ENCODE peak calls at places on chromosome 17, in five cellular contexts. K, J, O, L and W are unnamed samples. For H3K27me3, the result is how much of the 10 kb centered on the place peaks cover.

GRCh38 chr17:60901806-60902205 is 224.2 kb downstream of the BCAS3 start:
- DNase-seq in J (no peak), O (no peak), L (no peak), K (peak), W (peak)

GRCh38 chr17:21177401-21177800 is 36.6 kb downstream of the TMEM11 start:
- DNase-seq in J (peak), O (no peak), K (no peak), L (no peak), W (no peak)

GRCh38 chr17:8253801-8254200 is 4.7 kb downstream of the PFAS start:
- DNase-seq in K (no peak), L (no peak), O (no peak), J (no peak), W (no peak)

GRCh38 chr17:4896332-4897197 is 2.8 kb upstream of the C17orf107 start:
- DNase-seq in O (no peak), L (no peak), J (no peak), K (no peak), W (no peak)

GRCh38 chr17:8735336-8735939 is 9.2 kb downstream of the CCDC42 start:
- DNase-seq in J (no peak), O (no peak), L (no peak), K (no peak), W (no peak)

GRCh38 chr17:75742337-75742736 is 21.1 kb downstream of the ITGB4 start:
- DNase-seq in L (no peak), J (no peak), O (no peak), K (no peak), W (no peak)

GRCh38 chr17:32240745-32241144 is 24.9 kb upstream of the RHBDL3 start:
- DNase-seq in J (no peak), K (peak), L (no peak), O (no peak), W (no peak)

GRCh38 chr17:28726396-28726911 is 421 bp upstream of the TLCD1 start:
- DNase-seq in K (peak), O (peak), L (peak), J (peak), W (no peak)

GRCh38 chr17:80036715-80037477 is 454 bp downstream of the CCDC40 start:
- DNase-seq in L (peak), J (no peak), K (peak), O (no peak), W (no peak)

GRCh38 chr17:53950207-53950857 is 127.6 kb downstream of the KIF2B start:
- DNase-seq in O (no peak), J (no peak), L (no peak), K (no peak), W (no peak)

GRCh38 chr17:63966646-63967265 is 6.0 kb downstream of the SCN4A start:
- DNase-seq in K (no peak), L (no peak), O (no peak), J (no peak), W (no peak)

GRCh38 chr17:77505460-77505769 is 364.6 kb downstream of the SEC14L1 start:
- DNase-seq in L (no peak), O (no peak), K (no peak), J (no peak), W (no peak)

GRCh38 chr17:55737976-55738501 is 12.8 kb upstream of the PCTP start:
- DNase-seq in J (no peak), L (no peak), O (no peak), K (no peak), W (no peak)

GRCh38 chr17:78416791-78417530 is 38.5 kb downstream of the PGS1 start:
- DNase-seq in K (no peak), J (no peak), O (no peak), L (no peak), W (no peak)

GRCh38 chr17:76641501-76641900 is 2.1 kb downstream of the ST6GALNAC1 start:
- DNase-seq in K (peak), J (no peak), L (no peak), O (peak), W (no peak)

GRCh38 chr17:78890111-78890897 is 12.7 kb downstream of the CEP295NL start:
- DNase-seq in J (peak), O (no peak), L (no peak), K (no peak), W (no peak)

GRCh38 chr17:9839433-9839832 is 13.7 kb downstream of the GLP2R start:
- DNase-seq in L (no peak), K (no peak), O (no peak), J (no peak), W (no peak)

GRCh38 chr17:50316016-50316587 is 29.8 kb upstream of the XYLT2 start:
- DNase-seq in J (no peak), K (peak), O (no peak), L (no peak), W (no peak)

GRCh38 chr17:65956814-65957213 is 235.1 kb downstream of the CEP112 start:
- DNase-seq in K (peak), L (no peak), O (no peak), J (no peak), W (no peak)

GRCh38 chr17:49508061-49508865 is 13.2 kb downstream of the NGFR start:
- DNase-seq in J (no peak), O (peak), L (no peak), K (peak), W (no peak)

GRCh38 chr17:62650587-62650986 is 23.1 kb downstream of the MRC2 start:
- DNase-seq in L (no peak), O (no peak), K (peak), J (no peak), W (no peak)

GRCh38 chr17:47205419-47205963 is 3.7 kb upstream of the MYL4 start:
- DNase-seq in J (peak), K (peak), O (peak), L (peak), W (peak)

GRCh38 chr17:66351053-66351452 is 48.6 kb downstream of the PRKCA start:
- DNase-seq in J (peak), K (no peak), L (no peak), O (peak), W (no peak)

GRCh38 chr17:27353469-27354050 is 59.6 kb downstream of the WSB1 start:
- DNase-seq in O (peak), L (peak), K (peak), J (peak), W (peak)

GRCh38 chr17:17779015-17779611 is 57.7 kb downstream of the SREBF1 start:
- DNase-seq in L (no peak), K (no peak), O (no peak), J (no peak), W (no peak)

GRCh38 chr17:27529230-27529796 is 73.1 kb downstream of the KSR1 start:
- DNase-seq in J (no peak), K (no peak), L (peak), O (peak), W (no peak)

GRCh38 chr17:77693776-77694175 is 264.7 kb upstream of the TNRC6C start:
- DNase-seq in L (no peak), K (no peak), O (no peak), J (no peak), W (no peak)

GRCh38 chr17:63993368-63993990 is 4.7 kb upstream of the PRR29 start:
- DNase-seq in O (no peak), L (no peak), J (no peak), K (no peak), W (no peak)

GRCh38 chr17:50863931-50864330 is 2.2 kb downstream of the TOB1 start:
- DNase-seq in L (no peak), J (no peak), O (no peak), K (no peak), W (no peak)

GRCh38 chr17:42111901-42112551 is 488 bp downstream of the DHX58 start:
- DNase-seq in O (peak), L (no peak), J (peak), K (peak), W (no peak)

GRCh38 chr17:38879878-38880727 is 10.2 kb downstream of the LASP1 start:
- DNase-seq in O (peak), K (peak), L (no peak), J (no peak), W (peak)

GRCh38 chr17:83024205-83024971 is 55.0 kb upstream of the METRNL start:
- DNase-seq in L (no peak), K (no peak), O (no peak), J (no peak), W (no peak)

DNA sequence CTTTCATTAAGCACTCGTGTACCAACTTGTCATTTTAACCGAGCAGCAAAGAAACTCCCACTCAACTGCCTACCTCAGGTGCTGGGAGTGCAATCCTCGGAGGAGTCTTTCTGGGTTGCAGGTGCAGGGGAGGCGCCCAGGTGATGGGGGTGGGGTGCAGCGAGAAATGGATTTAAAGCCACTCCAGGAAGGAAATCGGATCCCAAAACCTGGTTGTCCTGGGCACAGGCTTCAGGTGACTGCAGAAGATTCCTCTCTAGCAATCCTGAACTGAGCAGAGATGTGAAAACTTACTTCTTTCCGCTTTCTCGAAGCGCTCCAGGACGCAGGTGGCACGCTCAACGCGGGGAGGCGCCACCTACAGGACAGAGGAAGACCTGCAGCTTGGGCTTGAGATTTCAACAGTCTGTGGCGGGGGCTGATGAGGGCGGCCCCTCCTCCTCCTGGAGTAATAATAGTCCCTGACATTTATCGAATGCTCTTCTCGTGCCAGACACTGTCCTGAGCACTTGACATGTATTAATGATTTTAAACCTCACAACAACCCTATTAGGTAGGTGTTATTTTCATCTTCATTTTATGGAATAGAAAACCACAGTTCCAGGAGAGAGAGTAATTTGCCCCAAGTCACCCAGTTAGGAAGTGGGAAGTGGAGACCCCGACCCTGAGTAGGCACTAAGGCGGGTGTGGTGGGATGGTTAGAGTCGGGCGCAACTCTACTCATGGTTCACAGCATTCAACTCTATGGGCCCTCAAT is 27.2 kb upstream of the SKAP1 start:
- DNase-seq in O (peak), L (peak), K (peak), J (peak), W (no peak)
- H3K4me3 ChIP-seq in O (peak), L (no peak), K (peak), J (no peak), W (no peak)

DNA sequence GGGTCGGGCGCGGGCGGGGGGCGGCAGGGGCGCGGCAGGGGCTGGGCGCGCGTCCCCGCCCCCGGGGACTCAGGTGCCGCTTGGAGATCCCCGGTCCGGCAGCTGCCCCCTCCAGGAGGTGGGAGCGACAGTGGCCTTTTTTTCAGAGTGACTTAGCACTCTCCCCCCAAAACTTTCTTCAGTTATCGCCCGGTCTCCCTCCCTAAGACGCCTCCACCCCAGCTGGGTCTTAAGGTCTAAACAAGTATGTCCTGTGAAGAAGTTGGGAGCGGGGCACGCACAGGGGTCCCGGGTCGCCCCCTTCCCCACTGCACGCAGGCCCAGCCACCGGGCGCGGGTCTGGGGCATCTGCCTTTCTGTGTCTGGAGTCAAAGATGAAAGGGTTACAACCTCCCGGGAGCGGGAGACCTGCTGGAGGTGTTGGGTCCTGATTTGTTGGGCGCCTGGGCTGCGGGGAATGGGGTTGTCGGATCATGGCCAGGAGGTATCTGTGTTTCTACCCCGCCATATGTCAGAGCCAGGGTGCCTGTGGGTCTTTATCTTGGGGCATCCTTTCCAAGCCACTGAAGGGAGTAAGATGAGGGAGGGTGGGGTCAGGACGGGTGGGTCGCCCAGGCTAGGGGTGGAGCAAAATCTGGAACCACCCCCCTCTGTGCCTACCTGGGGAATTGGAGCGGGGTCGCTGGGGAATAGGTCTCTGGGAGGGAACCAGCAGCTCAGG is 748 bp downstream of the FMNL1 start:
- DNase-seq in O (no peak), J (no peak), K (no peak), L (peak), W (no peak)
- H3K27me3 ChIP-seq in O (under half), J (under half), K (under half), L (under half), W (under half)

DNA sequence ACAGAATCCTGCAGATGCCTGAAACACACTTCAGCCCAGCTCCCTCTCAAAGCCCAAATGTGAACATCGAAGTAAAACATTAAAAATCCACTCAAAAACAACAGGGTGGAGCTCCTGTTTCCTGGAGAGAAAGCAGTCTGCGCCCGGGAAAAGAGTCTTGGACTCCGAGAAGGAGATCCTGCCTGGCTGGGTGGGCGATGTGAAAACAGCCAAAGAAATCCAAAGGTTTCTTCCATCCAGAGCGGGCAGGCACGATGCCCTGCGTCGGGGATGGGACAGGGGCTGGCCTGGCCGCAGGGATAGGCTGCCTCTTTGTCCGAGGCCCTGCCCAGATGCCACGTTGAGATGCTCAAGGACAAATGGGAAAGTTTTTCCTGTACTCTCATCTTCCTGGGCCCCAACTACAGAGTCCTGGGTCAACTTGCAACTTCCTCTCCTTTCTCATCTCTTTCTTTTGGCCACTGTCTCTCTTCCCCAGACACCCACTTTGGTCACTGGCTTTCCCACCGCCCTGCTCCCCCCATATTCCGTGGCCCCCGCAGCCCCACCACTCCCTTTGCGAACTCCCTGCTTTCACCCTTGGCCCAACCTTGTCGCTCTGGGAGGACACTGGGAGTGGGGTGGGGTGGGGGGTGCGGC is 648 bp downstream of the WIPI1 start:
- DNase-seq in O (peak), J (peak), K (peak), L (no peak), W (peak)
- H3K4me3 ChIP-seq in O (peak), J (peak), K (peak), L (peak), W (peak)

DNA sequence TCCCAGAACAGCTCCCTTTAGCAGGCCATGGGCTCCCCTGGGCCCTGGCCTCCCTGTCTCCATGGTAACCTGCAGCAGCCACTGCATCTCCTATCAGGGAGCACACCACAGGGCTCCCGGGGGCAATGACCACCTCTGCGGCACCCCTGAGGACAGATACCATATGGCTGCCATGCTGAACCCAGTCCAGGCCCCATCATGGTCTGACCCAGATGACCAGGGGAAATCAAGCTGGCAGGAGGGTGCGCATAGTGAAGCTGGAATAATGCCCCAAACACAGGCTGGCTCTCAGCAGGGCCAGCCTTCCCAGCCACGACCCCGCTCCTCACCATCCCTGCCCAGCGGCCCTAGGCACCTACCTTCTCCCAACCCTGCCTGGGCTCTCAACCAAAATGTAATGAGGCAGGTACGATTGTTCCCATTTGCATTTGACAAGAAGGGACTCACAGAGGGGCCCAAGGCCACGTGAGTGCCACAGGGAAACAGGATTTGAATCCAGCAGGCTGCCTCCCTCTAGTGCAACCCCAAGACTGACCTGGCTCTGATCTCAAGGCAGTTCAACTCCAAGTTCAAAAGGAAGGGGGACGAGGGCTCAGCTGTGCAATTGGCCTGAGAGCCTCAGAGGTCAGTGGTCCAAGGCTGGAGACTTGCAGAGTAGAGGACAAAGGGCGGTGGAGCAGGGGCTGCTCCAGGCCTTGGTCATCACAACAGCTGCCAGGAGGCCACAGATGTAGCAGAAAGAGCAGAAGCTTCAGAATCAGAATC is 2.4 kb downstream of the RUNDC3A start:
- DNase-seq in O (no peak), K (no peak), J (no peak), L (no peak), W (no peak)
- H3K27me3 ChIP-seq in O (under half), K (under half), J (half or more), L (under half), W (under half)

GRCh38 chr17:72411124-72411563 is 290.3 kb downstream of the SOX9 start:
- DNase-seq in O (peak), J (no peak), L (no peak), K (peak), W (no peak)
- H3K4me3 ChIP-seq in O (peak), J (no peak), L (no peak), K (no peak), W (no peak)

GRCh38 chr17:35447494-35447893 is 1.1 kb downstream of the SLFN13 start:
- DNase-seq in O (no peak), L (no peak), K (no peak), J (no peak), W (no peak)

GRCh38 chr17:35448214-35448898 is at the start of gene SLFN13:
- DNase-seq in J (peak), K (peak), O (peak), L (peak), W (no peak)

GRCh38 chr17:35448899-35449227 is 297 bp upstream of the SLFN13 start:
- DNase-seq in K (no peak), J (no peak), O (no peak), L (no peak), W (no peak)

GRCh38 chr17:35449371-35449931 is 885 bp upstream of the SLFN13 start:
- DNase-seq in K (no peak), J (peak), L (no peak), O (no peak), W (no peak)
- H3K27me3 ChIP-seq in K (under half), J (half or more), L (under half), O (under half), W (under half)

GRCh38 chr17:57956311-57957119 is 1.3 kb upstream of the CUEDC1 start:
- DNase-seq in O (no peak), J (peak), L (peak), K (no peak), W (no peak)

GRCh38 chr17:57953219-57953618 is 2.0 kb downstream of the CUEDC1 start:
- DNase-seq in J (no peak), O (no peak), L (no peak), K (no peak), W (no peak)

GRCh38 chr17:57954421-57955182 is 610 bp downstream of the CUEDC1 start:
- DNase-seq in K (no peak), L (no peak), O (peak), J (peak), W (no peak)

GRCh38 chr17:57955183-57955952 is at the start of gene CUEDC1:
- DNase-seq in K (peak), J (peak), O (peak), L (peak), W (no peak)

GRCh38 chr17:57953703-57954420 is 1.4 kb downstream of the CUEDC1 start:
- DNase-seq in L (no peak), K (no peak), O (no peak), J (no peak), W (no peak)
- H3K4me3 ChIP-seq in L (no peak), K (peak), O (peak), J (peak), W (peak)

DNA sequence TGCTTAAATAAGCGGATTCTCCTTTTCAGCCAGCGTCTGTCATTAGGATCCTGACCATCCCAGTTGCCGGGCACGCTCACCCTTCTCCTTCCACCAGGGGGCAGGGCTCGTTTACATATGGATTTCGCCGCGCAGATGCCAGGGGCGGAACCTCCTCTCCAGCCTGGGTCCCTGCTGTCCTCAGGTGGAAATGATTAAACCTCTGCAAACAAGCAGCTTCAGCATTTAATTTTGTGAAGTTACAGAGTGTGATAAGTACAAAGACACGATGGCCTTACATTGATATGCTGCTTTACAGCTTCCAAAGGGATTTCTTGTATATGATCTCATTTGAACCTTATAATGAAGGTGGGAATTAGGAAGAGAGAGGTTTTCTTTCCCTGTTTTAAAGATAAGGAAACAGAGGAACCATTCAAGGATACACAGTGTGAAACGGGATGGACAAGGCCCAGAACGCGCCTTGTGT is 3.9 kb upstream of the KRT28 start:
- DNase-seq in L (peak), K (peak), J (peak), O (peak), W (no peak)
- H3K27me3 ChIP-seq in L (under half), K (under half), J (half or more), O (under half), W (under half)